ENCODE peak calls at places on chromosomes 2 and 18, in seven cellular contexts. N is sigmoid colon, J is tibial artery, F is NB4, S is breast epithelium, Q is K562, B is prostate gland. H is an unnamed sample.

GRCh38 chr2:97740590-97741182 is 27.3 kb downstream of the ZAP70 start:
- DNase-seq in N (no peak), J (peak; percentile 54), F (peak; percentile 65), S (no peak), Q (peak; percentile 89), B (no peak), H (peak; percentile 43)

GRCh38 chr18:44423826-44424225 is 256.9 kb upstream of the SETBP1 start:
- DNase-seq in N (no peak), J (no peak), F (no peak), S (no peak), Q (no peak), B (no peak), H (no peak)

GRCh38 chr2:30631051-30631671 is 176.1 kb downstream of the CAPN13 start:
- DNase-seq in N (no peak), J (no peak), F (peak; percentile 53), S (no peak), Q (no peak), B (no peak), H (no peak)

GRCh38 chr18:59141294-59142068 is 1.8 kb downstream of the SEC11C start:
- DNase-seq in N (no peak), J (no peak), F (no peak), S (no peak), Q (no peak), B (peak; percentile 17), H (no peak)

GRCh38 chr18:22348521-22349316 is 69.0 kb downstream of the CTAGE1 start:
- DNase-seq in N (no peak), J (peak; percentile 84), F (no peak), S (peak; percentile 67), Q (no peak), B (peak; percentile 61), H (peak; percentile 53)

GRCh38 chr18:35413163-35413511 is 36.0 kb upstream of the ZNF396 start:
- DNase-seq in N (no peak), J (no peak), F (no peak), S (no peak), Q (no peak), B (no peak), H (no peak)

GRCh38 chr2:163800889-163801498 is 65.2 kb upstream of the FIGN start:
- DNase-seq in N (no peak), J (no peak), F (no peak), S (no peak), Q (no peak), B (no peak), H (no peak)

GRCh38 chr2:178962805-178963433 is 87.0 kb downstream of the CCDC141 start:
- DNase-seq in N (no peak), J (no peak), F (no peak), S (no peak), Q (no peak), B (no peak), H (no peak)

GRCh38 chr2:73004466-73004865 is 67.0 kb downstream of the SFXN5 start:
- DNase-seq in N (no peak), J (peak; percentile 38), F (no peak), S (peak; percentile 31), Q (no peak), B (no peak), H (no peak)

DNA sequence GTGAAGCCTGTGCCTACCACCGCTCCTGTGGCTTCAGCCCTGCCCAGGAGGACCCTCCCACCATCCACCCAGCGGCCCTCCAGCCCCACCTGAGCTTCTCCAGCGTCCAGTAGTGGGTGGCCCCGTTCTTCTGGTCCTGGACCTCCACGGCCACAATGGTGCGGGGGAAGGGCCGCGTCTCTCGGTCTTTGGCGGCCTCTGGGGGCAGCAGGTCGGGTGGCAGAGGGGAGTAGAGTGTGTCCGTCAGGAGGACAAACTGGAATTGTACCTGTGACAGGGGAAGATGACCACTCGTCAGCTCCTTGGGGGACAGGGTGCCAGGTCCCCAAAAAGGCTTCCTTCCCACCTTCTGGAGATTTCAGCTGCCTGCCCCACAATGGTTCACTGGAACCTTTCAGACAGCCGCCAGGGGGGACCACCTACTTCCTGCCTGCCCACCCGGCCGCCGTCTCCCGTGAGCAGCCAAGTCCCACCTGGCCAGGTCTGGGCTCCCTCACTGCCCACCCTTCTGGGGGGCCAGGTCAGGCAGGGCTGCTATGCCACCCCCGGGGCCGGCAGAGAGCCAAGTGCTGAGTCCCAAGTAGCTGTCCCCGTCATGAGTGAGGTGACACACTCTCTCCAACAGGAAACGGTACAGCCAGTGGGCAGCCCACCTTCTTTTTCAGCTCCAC is 59.3 kb downstream of the KIF1A start:
- DNase-seq in N (no peak), J (no peak), F (no peak), S (no peak), Q (peak; percentile 19), B (no peak), H (no peak)
- TF ChIP-seq CTCF in N (no peak), J (no peak), F (no peak), S (no peak), Q (peak; percentile 23), B (no peak), H (no peak)

DNA sequence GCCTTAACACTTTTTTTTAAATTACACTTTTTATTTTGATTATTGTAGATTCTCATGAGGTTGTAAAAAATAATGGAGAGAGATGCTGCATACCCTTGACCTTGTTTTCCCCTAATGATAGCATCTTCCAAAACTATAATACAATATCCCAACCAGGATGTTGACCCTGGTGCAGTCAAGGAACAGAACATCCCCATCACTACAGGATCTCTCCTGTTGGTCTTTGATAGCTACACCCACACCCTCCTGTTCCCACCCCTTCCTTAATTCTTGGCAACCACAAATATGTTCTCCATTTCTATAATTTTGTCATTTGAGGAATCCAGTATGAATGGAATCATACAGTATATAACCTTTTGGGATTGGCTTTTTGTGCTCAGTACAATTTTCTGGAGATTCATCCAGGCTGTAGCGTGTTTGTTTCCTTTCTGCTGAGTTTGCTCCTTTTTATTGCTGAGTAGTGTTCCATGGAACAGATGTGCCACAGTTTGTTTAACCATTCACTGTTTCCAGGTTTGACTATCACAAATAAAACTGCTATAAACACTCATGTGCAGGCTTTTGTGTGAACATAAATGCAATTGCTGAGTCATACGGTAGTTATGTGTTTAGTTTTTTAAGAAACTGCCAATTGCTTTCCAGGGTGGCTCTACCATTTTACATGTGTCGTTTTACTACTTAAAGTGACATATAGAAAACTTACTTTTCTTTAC is 22.2 kb downstream of the MCFD2 start:
- DNase-seq in N (no peak), J (no peak), F (no peak), S (no peak), Q (no peak), B (no peak), H (no peak)
- H3K4me3 ChIP-seq in N (no peak overlapping the region), J (no peak overlapping the region), F (no peak overlapping the region), S (no peak overlapping the region), Q (no peak overlapping the region), B (no peak overlapping the region), H (no peak overlapping the region)

GRCh38 chr2:953975-954686 is 3.5 kb downstream of the SNTG2 start:
- DNase-seq in N (no peak), J (no peak), F (peak; percentile 14), S (no peak), Q (no peak), B (no peak), H (peak; percentile 33)
- TF ChIP-seq CTCF in N (no peak), J (no peak), F (no peak), S (no peak), Q (peak; percentile 20), B (no peak), H (peak; percentile 20)

GRCh38 chr18:79975985-79976680 is 11.7 kb downstream of the HSBP1L1 start:
- DNase-seq in N (no peak), J (no peak), F (no peak), S (no peak), Q (no peak), B (no peak), H (no peak)
- H3K4me3 ChIP-seq in N (no peak overlapping the region), J (no peak overlapping the region), F (no peak overlapping the region), S (no peak overlapping the region), Q (no peak overlapping the region), B (no peak overlapping the region), H (no peak overlapping the region)

DNA sequence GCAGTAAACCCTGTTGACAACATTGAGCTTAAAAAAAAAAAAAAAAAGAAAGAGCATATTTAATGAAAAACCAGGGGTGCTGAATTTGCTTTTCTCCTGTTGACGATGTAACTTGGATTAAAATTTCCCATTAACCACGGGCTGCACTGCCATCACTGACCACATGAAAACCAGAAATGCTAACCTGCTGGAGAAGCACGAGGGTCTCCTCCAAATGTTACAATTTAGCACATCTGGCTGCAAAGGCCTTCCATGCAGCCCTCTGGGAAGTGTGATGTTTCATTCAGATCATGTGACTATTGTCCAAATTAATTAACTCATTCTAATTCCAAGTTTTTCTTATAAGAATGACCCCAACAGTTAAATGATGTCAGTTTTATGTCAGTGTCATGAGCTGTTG is 26.9 kb upstream of the SERPINB12 start:
- DNase-seq in N (no peak), J (no peak), F (peak; percentile 6), S (no peak), Q (no peak), B (no peak), H (no peak)
- TF ChIP-seq CTCF in N (no peak), J (no peak), F (no peak), S (peak; percentile 14), Q (no peak), B (no peak), H (no peak)

H was measured in foreskin fibroblast.